ENCODE peak calls at places on chromosomes 13 and 19, in ten cellular contexts. B is psoas muscle; O is A549; R is CD4-positive, alpha-beta T cell; V is breast epithelium; F is GM23248; G is neuronal stem cell; J is testis; D is iPS DF 6.9; Q is IMR-90. I is an unnamed sample.

GRCh38 chr13:27869436-27870090 is 50.2 kb upstream of the PDX1 start:
- DNase-seq in Q (no peak), O (no peak), G (no peak), R (no peak), V (no peak), F (no peak), B (no peak), D (no peak), J (no peak), I (no peak)

GRCh38 chr13:94014461-94014860 is 465.0 kb downstream of the DCT start:
- DNase-seq in B (no peak), G (no peak), R (no peak), O (no peak), F (no peak), Q (no peak), V (no peak), D (no peak), J (no peak), I (no peak)

GRCh38 chr13:21759503-21759902 is 88.6 kb downstream of the FGF9 start:
- DNase-seq in O (no peak), G (no peak), B (no peak), R (no peak), Q (no peak), F (no peak), J (no peak), V (no peak), D (no peak), I (no peak)

GRCh38 chr13:27135023-27135422 is 36.6 kb downstream of the USP12 start:
- DNase-seq in D (no peak), R (no peak), J (no peak), G (no peak), O (no peak), B (no peak), V (no peak), F (no peak), Q (no peak), I (no peak)

GRCh38 chr19:35207391-35207871 is 21.1 kb downstream of the FAM187B start:
- DNase-seq in R (no peak), B (no peak), D (no peak), G (no peak), F (no peak), Q (no peak), V (no peak), J (no peak), O (no peak), I (no peak)

GRCh38 chr13:98547455-98547854 is 29.5 kb downstream of the STK24 start:
- DNase-seq in B (no peak), G (no peak), Q (no peak), D (no peak), J (no peak), F (no peak), O (no peak), R (no peak), V (no peak), I (no peak)

GRCh38 chr13:98842074-98842473 is 89.6 kb upstream of the SLC15A1 start:
- DNase-seq in B (no peak), R (no peak), G (no peak), D (no peak), O (no peak), F (no peak), Q (no peak), V (no peak), J (no peak), I (no peak)

GRCh38 chr13:111482126-111482525 is 161.7 kb downstream of the TEX29 start:
- DNase-seq in J (peak), Q (no peak), V (no peak), B (no peak), O (no peak), R (no peak), G (no peak), D (no peak), F (no peak), I (no peak)

GRCh38 chr19:10392120-10392519 is 11.2 kb downstream of the CDC37 start:
- DNase-seq in B (no peak), F (no peak), G (no peak), V (no peak), R (no peak), J (no peak), Q (no peak), O (no peak), D (no peak), I (no peak)

GRCh38 chr19:22286151-22286810 is at the start of gene ZNF729:
- DNase-seq in Q (no peak), G (no peak), R (no peak), F (no peak), D (no peak), J (peak), O (no peak), V (peak), B (no peak), I (no peak)
- H3K27ac ChIP-seq in Q (no peak), G (no peak), R (no peak), F (no peak), D (no peak), J (no peak), O (no peak), V (no peak), B (no peak), I (no peak)

DNA sequence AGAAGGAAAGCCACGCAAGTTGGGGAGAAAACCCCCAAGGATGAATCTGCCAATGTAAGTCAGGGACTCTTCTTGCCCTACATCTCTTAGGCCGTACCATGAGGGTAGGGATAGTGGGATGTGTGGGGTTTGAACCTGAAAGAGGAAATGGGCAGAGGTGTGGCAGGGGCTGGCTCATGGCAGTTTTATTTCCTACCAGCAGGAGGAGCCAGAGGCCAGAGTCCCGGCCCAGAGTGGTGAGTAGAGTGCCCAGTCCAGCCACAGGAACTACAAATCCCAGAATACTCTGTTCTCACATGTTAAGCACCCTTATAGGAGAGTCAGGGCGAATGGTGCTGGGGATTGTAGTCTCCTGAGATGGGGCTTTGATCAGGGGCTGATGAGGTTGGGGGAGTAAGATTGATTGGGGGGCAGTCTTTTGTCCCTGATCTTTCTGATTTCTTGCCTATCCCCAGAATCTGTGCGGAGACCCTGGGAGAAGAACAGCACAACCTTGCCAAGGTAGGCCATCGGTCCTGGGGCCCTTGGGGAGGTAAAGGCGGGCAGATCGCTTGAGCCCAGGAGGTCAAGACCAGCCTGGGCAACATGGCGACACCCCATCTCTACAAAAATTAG is 16.5 kb downstream of the VASP start:
- DNase-seq in J (peak), O (peak), R (peak), G (peak), Q (peak), F (peak), V (peak), D (peak), B (peak), I (peak)
- H3K27ac ChIP-seq in J (no peak), O (peak), R (no peak), G (no peak), Q (no peak), F (peak), V (peak), D (no peak), B (peak), I (no peak)

DNA sequence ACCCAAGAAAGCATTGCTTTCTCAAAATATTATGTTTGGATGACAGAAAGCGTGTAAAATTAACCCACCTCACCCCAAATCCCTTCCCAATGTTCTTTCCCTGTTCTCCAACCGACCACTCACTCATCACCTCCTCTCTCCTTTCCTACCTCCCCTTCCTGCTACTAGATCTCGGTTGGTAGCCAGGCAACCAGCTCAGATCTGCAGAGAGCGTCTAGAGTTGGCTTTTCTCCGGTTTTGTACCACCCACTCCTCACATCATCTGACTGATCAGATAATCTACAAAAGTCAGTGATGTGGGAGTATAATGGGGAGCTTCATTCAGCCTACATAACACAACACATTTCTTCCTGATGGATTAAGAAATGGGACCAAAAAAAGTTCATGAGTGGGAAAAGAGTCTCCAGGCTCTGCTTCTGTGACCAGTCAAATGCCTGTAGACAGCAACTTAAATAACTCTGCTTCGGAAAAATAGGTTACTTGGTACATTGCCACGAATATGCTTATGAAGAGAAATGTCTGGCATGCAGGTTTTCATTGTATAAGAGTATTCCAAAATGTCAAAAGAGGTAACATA is 279.9 kb downstream of the DCLK1 start:
- DNase-seq in B (no peak), J (no peak), R (no peak), D (no peak), F (no peak), O (no peak), G (no peak), V (no peak), Q (no peak), I (no peak)
- H3K27ac ChIP-seq in B (no peak), J (no peak), R (no peak), D (no peak), F (no peak), O (no peak), G (no peak), V (peak), Q (no peak), I (no peak)

DNA sequence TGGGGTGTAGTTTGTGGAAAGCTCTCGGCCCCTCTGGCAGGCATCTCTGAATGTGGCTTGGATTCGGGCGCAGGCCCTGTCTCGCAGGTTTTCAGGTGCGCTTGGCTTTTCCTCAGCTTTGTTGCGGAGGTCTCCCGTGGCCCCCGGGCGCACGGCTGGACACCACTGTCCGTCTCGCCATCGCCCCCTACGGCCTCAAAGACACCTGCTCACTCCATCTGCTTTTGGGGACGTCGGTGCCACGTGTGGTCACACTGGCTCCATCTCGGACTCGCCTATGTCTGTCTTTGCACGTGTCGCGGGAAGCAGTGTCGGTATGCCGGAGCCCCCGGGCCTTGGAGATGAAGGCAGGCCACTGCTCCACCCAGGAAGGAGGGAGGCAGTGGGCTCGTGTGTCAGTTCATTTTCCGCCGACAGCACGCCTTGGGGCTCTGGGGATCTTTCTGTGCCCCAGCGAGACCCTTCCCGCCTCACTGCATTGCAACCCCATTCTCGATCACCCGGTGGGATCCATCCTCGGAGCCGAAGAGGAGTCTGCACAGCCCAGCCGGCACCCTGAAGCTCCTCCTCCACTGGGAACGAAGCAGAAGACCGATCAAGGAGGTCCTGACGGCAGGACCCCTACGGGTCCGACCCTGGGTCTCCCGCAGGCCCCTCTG is 42.1 kb downstream of the ZNF146 start:
- DNase-seq in O (no peak), B (no peak), R (no peak), F (no peak), D (no peak), J (no peak), V (no peak), Q (no peak), G (no peak), I (no peak)
- H3K27ac ChIP-seq in O (no peak), B (no peak), R (no peak), F (no peak), D (no peak), J (no peak), V (no peak), Q (no peak), G (no peak), I (no peak)

GRCh38 chr19:20078696-20079095 is 896 bp downstream of the ZNF90 start:
- DNase-seq in V (no peak), F (peak), B (no peak), Q (peak), R (no peak), O (no peak), D (no peak), J (peak), G (peak), I (no peak)
- H3K27ac ChIP-seq in V (no peak), F (peak), B (no peak), Q (no peak), R (no peak), O (no peak), D (no peak), J (peak), G (no peak), I (peak)

DNA sequence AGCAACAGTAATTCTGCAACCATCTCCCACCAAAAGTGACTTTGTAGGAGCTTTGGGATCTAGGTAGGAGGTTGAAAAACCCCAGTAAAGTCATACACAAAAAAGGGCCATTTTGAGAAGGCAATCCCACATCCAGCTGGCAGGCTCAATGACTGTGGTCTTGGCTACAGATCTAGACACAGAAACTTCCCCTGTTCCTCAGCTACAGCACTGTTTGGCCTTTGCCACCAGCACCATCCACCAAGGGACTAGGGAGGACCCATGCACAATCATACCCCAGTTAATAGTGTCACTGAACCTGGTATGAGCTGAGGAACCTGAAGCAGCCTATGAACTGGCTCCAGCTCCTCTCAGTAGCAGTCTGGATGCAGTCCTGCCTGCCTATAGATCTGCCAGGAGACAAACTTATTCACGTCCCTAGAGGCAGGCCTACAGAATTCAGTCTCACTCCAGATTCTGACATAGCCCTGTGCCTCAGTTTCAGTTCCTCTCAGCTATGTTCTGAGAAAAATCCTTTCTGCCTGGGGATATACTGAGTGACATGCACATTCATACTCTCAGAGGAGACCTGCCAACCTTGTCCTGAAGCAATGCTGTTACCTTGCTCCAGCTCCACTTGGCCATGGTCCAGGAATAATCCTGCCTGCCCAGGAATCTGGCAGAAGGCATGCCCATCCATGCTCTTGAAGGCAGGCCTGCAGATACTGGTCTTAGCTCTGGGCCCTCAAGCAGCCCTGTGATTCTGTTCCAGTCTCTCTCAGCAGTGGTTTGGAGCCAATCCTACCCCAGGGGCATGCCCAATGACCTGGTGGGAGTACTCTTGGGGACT is 2048.3 kb upstream of the PCDH20 start:
- DNase-seq in J (no peak), F (no peak), R (no peak), V (no peak), Q (no peak), D (no peak), O (no peak), B (no peak), G (no peak), I (peak)
- H3K27ac ChIP-seq in J (no peak), F (no peak), R (no peak), V (no peak), Q (no peak), D (no peak), O (no peak), B (no peak), G (no peak), I (no peak)

GRCh38 chr13:95184317-95184716 is 116.9 kb downstream of the ABCC4 start:
- DNase-seq in Q (no peak), B (no peak), O (no peak), J (no peak), V (no peak), F (no peak), D (no peak), G (no peak), R (no peak), I (no peak)

GRCh38 chr13:95176611-95177259 is 124.5 kb downstream of the ABCC4 start:
- DNase-seq in O (no peak), D (no peak), F (no peak), J (no peak), G (no peak), Q (peak), V (no peak), R (peak), B (no peak), I (no peak)

GRCh38 chr13:95182570-95183285 is 118.5 kb downstream of the ABCC4 start:
- DNase-seq in J (no peak), V (no peak), R (no peak), D (no peak), B (no peak), G (no peak), O (no peak), F (no peak), Q (no peak), I (no peak)

GRCh38 chr13:95181586-95181985 is 119.7 kb downstream of the ABCC4 start:
- DNase-seq in J (no peak), R (no peak), F (no peak), V (no peak), D (no peak), G (no peak), B (no peak), Q (no peak), O (no peak), I (no peak)

DNA sequence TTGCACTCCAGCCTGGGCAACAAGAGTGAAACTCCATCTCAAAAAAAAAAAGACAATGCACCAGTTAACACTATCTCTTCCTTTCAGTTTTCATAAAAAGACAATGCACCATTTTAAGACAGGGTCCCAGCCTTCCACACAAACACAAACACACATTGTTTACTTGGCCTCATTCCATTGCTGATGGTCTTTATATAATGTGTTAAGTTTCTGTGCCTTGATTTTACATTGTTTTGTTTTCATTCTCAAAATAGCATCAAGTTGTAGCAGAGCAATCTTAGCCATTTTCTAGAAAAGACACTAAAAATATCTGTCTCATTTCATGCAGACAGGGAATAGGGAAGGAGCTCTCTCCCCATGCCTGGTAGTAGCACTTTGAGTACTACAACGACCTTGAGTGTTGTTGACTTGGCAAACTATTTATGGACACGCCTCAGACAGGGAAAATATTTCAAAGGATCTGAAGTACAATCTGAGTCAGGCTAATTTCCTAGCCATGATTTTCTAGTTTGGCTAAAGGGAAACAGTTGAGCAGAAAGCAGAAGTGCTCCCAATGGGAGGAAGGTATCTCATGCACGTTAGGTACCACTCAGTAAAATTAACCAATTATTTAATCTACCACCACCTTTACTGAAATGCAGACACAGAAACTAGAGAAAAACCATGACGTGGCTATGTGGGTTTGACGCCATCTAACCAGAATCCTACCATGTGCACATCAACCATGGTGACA is 120.6 kb downstream of the ABCC4 start:
- DNase-seq in B (no peak), V (no peak), D (no peak), O (peak), R (no peak), G (no peak), Q (no peak), F (no peak), J (peak), I (no peak)
- H3K27ac ChIP-seq in B (peak), V (no peak), D (no peak), O (peak), R (no peak), G (no peak), Q (no peak), F (no peak), J (peak), I (no peak)

DNA sequence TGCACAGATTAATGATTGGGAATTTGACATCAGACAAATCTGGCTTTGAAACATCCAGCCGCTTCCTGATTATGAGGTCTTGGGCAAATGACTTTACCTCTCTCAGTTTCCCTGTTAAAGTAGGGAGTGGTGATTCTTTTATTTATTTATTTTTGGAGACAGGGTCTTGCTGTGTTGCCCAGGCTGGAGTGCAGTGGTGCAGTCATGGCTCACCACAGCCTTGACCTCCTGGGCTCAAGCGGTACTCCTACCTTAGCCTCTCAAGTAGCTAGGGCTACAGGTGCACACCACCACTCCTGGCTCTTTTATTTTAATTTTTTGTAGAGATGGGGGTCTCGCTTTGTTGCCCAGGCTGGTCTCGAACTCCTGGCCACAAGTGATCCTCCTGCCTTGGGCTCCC is 2.7 kb downstream of the PSMD8 start:
- DNase-seq in J (no peak), G (no peak), B (no peak), D (no peak), V (no peak), R (no peak), F (no peak), O (no peak), Q (no peak), I (no peak)
- H3K27ac ChIP-seq in J (no peak), G (no peak), B (peak), D (no peak), V (no peak), R (no peak), F (no peak), O (no peak), Q (no peak), I (no peak)

GRCh38 chr13:51814071-51814470 is 10.1 kb upstream of the DHRS12 start:
- DNase-seq in G (no peak), O (no peak), F (no peak), D (no peak), J (no peak), Q (no peak), B (no peak), R (no peak), V (no peak), I (no peak)
- H3K27ac ChIP-seq in G (no peak), O (no peak), F (no peak), D (no peak), J (no peak), Q (no peak), B (no peak), R (no peak), V (no peak), I (peak)

DNA sequence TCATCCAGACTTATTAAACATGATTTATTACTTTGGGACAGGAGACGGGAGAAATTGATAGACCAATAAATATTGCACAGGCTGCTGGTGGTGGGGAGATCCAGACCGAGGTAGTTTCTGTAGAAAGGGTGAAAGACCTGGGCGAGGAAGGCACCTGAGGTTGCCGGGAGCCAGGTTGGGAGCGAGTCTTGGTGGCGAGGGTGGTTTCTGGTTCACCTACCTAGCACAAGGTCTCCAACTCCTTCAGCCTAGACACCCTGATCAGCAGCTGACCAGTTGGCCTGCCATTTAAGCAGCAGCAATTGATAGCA is 7.0 kb downstream of the EMP3 start:
- DNase-seq in Q (no peak), G (no peak), O (no peak), V (no peak), D (no peak), B (no peak), R (no peak), J (no peak), F (no peak), I (no peak)
- H3K27ac ChIP-seq in Q (peak), G (no peak), O (peak), V (peak), D (no peak), B (peak), R (peak), J (peak), F (no peak), I (peak)

I was measured in OCI-LY7.